ENCODE peak calls at places on chromosomes 13 and 19, in ten cellular contexts. One of them, this sample, is unnamed.

GRCh38 chr19:29277107-29277506 is 64.2 kb upstream of the UQCRFS1 start:
- DNase-seq in Peyer's patch: peak
- DNase-seq in CD8-positive, alpha-beta T cell: peak
- DNase-seq in tibial artery: no peak
- DNase-seq in A549: no peak
- DNase-seq in esophagus squamous epithelium: no peak
- DNase-seq in colonic mucosa: no peak
- DNase-seq in suprapubic skin: no peak
- DNase-seq in heart left ventricle: no peak
- DNase-seq in CD4-positive, alpha-beta T cell: peak
- DNase-seq in this sample: no peak

GRCh38 chr13:76012091-76012721 is 376.1 kb downstream of the LMO7 start:
- DNase-seq in A549: no peak
- DNase-seq in esophagus squamous epithelium: no peak
- DNase-seq in CD8-positive, alpha-beta T cell: no peak
- DNase-seq in Peyer's patch: no peak
- DNase-seq in suprapubic skin: no peak
- DNase-seq in heart left ventricle: no peak
- DNase-seq in colonic mucosa: no peak
- DNase-seq in CD4-positive, alpha-beta T cell: no peak
- DNase-seq in tibial artery: no peak
- DNase-seq in this sample: no peak

GRCh38 chr13:25478186-25478585 is 106.4 kb downstream of the ATP8A2 start:
- DNase-seq in suprapubic skin: no peak
- DNase-seq in esophagus squamous epithelium: no peak
- DNase-seq in CD8-positive, alpha-beta T cell: no peak
- DNase-seq in tibial artery: no peak
- DNase-seq in colonic mucosa: no peak
- DNase-seq in CD4-positive, alpha-beta T cell: no peak
- DNase-seq in A549: no peak
- DNase-seq in heart left ventricle: no peak
- DNase-seq in Peyer's patch: no peak
- DNase-seq in this sample: no peak

GRCh38 chr13:113840541-113841354 is 23.1 kb downstream of the GAS6 start:
- DNase-seq in CD8-positive, alpha-beta T cell: no peak
- DNase-seq in heart left ventricle: peak
- DNase-seq in A549: no peak
- DNase-seq in Peyer's patch: no peak
- DNase-seq in tibial artery: no peak
- DNase-seq in suprapubic skin: no peak
- DNase-seq in colonic mucosa: no peak
- DNase-seq in CD4-positive, alpha-beta T cell: no peak
- DNase-seq in esophagus squamous epithelium: no peak
- DNase-seq in this sample: no peak

GRCh38 chr19:13840751-13841338 is 36.1 kb upstream of the NANOS3 start:
- DNase-seq in Peyer's patch: no peak
- DNase-seq in colonic mucosa: no peak
- DNase-seq in tibial artery: no peak
- DNase-seq in CD8-positive, alpha-beta T cell: no peak
- DNase-seq in esophagus squamous epithelium: no peak
- DNase-seq in CD4-positive, alpha-beta T cell: no peak
- DNase-seq in heart left ventricle: no peak
- DNase-seq in A549: no peak
- DNase-seq in suprapubic skin: peak
- DNase-seq in this sample: no peak

GRCh38 chr13:76886292-76887061 is at the start of gene KCTD12:
- DNase-seq in heart left ventricle: peak
- DNase-seq in CD8-positive, alpha-beta T cell: peak
- DNase-seq in suprapubic skin: peak
- DNase-seq in tibial artery: peak
- DNase-seq in colonic mucosa: peak
- DNase-seq in A549: peak
- DNase-seq in esophagus squamous epithelium: peak
- DNase-seq in Peyer's patch: peak
- DNase-seq in CD4-positive, alpha-beta T cell: peak
- DNase-seq in this sample: peak

GRCh38 chr13:48000559-48001126 is 430 bp downstream of the SUCLA2 start:
- DNase-seq in Peyer's patch: peak
- DNase-seq in suprapubic skin: no peak
- DNase-seq in CD4-positive, alpha-beta T cell: no peak
- DNase-seq in colonic mucosa: peak
- DNase-seq in heart left ventricle: peak
- DNase-seq in esophagus squamous epithelium: no peak
- DNase-seq in A549: peak
- DNase-seq in tibial artery: peak
- DNase-seq in CD8-positive, alpha-beta T cell: no peak
- DNase-seq in this sample: peak

GRCh38 chr19:12841094-12841493 is 2.8 kb downstream of the MAST1 start:
- DNase-seq in CD8-positive, alpha-beta T cell: no peak
- DNase-seq in colonic mucosa: no peak
- DNase-seq in A549: no peak
- DNase-seq in CD4-positive, alpha-beta T cell: no peak
- DNase-seq in esophagus squamous epithelium: no peak
- DNase-seq in heart left ventricle: no peak
- DNase-seq in Peyer's patch: no peak
- DNase-seq in suprapubic skin: no peak
- DNase-seq in tibial artery: no peak
- DNase-seq in this sample: no peak

GRCh38 chr13:26991508-26992181 is 180.0 kb downstream of the USP12 start:
- DNase-seq in tibial artery: no peak
- DNase-seq in esophagus squamous epithelium: no peak
- DNase-seq in Peyer's patch: no peak
- DNase-seq in suprapubic skin: peak
- DNase-seq in A549: no peak
- DNase-seq in heart left ventricle: no peak
- DNase-seq in CD8-positive, alpha-beta T cell: no peak
- DNase-seq in colonic mucosa: no peak
- DNase-seq in CD4-positive, alpha-beta T cell: no peak
- DNase-seq in this sample: no peak

GRCh38 chr13:94415484-94415883 is 64.0 kb downstream of the DCT start:
- DNase-seq in esophagus squamous epithelium: no peak
- DNase-seq in CD8-positive, alpha-beta T cell: no peak
- DNase-seq in suprapubic skin: no peak
- DNase-seq in colonic mucosa: no peak
- DNase-seq in tibial artery: no peak
- DNase-seq in A549: no peak
- DNase-seq in CD4-positive, alpha-beta T cell: no peak
- DNase-seq in heart left ventricle: no peak
- DNase-seq in Peyer's patch: no peak
- DNase-seq in this sample: no peak

GRCh38 chr13:94417294-94417693 is 62.2 kb downstream of the DCT start:
- DNase-seq in CD8-positive, alpha-beta T cell: no peak
- DNase-seq in CD4-positive, alpha-beta T cell: no peak
- DNase-seq in colonic mucosa: no peak
- DNase-seq in esophagus squamous epithelium: no peak
- DNase-seq in A549: no peak
- DNase-seq in suprapubic skin: no peak
- DNase-seq in Peyer's patch: no peak
- DNase-seq in heart left ventricle: no peak
- DNase-seq in tibial artery: no peak
- DNase-seq in this sample: no peak

GRCh38 chr13:94414141-94414540 is 65.3 kb downstream of the DCT start:
- DNase-seq in Peyer's patch: no peak
- DNase-seq in colonic mucosa: no peak
- DNase-seq in CD4-positive, alpha-beta T cell: no peak
- DNase-seq in suprapubic skin: no peak
- DNase-seq in A549: no peak
- DNase-seq in tibial artery: no peak
- DNase-seq in CD8-positive, alpha-beta T cell: no peak
- DNase-seq in heart left ventricle: no peak
- DNase-seq in esophagus squamous epithelium: no peak
- DNase-seq in this sample: no peak

GRCh38 chr13:94419304-94419943 is 60.1 kb downstream of the DCT start:
- DNase-seq in Peyer's patch: no peak
- DNase-seq in CD4-positive, alpha-beta T cell: no peak
- DNase-seq in tibial artery: no peak
- DNase-seq in suprapubic skin: no peak
- DNase-seq in A549: no peak
- DNase-seq in heart left ventricle: no peak
- DNase-seq in colonic mucosa: no peak
- DNase-seq in CD8-positive, alpha-beta T cell: no peak
- DNase-seq in esophagus squamous epithelium: no peak
- DNase-seq in this sample: no peak

DNA sequence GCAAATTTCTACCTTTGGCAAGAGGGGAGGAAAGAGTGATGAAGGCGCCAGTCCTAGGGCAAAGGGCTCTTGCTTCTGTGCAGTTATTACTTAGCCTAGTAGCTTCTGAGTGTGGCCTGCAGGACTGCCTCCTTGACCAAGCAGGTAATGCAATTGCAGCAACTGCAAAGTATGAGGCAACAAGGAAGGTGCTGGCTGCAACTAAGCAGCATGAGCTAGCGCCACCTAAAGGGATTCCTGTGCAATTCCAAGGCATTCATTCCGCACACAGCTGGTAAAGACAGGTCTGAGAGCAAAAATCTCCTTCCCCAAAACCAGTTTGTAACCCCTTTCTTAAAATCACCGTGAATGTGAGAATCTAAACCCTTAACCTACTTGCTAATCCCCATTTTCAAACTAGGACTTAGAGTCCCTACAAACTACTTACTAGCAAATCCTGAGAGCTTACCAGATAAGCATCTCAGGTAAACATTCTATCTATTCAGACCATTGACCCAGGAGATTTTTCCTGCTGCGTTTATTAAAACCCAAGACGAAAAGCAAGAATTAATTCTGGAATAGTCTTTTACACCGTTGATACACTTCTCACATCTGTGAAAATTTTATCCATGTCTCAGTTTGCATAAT is 62.9 kb downstream of the DCT start:
- DNase-seq in heart left ventricle: no peak
- DNase-seq in suprapubic skin: no peak
- DNase-seq in tibial artery: no peak
- DNase-seq in esophagus squamous epithelium: no peak
- DNase-seq in CD8-positive, alpha-beta T cell: no peak
- DNase-seq in A549: no peak
- DNase-seq in colonic mucosa: no peak
- DNase-seq in Peyer's patch: no peak
- DNase-seq in CD4-positive, alpha-beta T cell: no peak
- DNase-seq in this sample: no peak
- H3K27ac ChIP-seq in heart left ventricle: no peak
- H3K27ac ChIP-seq in suprapubic skin: no peak
- H3K27ac ChIP-seq in tibial artery: no peak
- H3K27ac ChIP-seq in esophagus squamous epithelium: no peak
- H3K27ac ChIP-seq in CD8-positive, alpha-beta T cell: no peak
- H3K27ac ChIP-seq in A549: no peak
- H3K27ac ChIP-seq in colonic mucosa: no peak
- H3K27ac ChIP-seq in Peyer's patch: no peak
- H3K27ac ChIP-seq in CD4-positive, alpha-beta T cell: no peak
- H3K27ac ChIP-seq in this sample: no peak

GRCh38 chr13:89940383-89940782 is 1407.1 kb upstream of the MIR17HG start:
- DNase-seq in CD8-positive, alpha-beta T cell: no peak
- DNase-seq in tibial artery: no peak
- DNase-seq in CD4-positive, alpha-beta T cell: no peak
- DNase-seq in Peyer's patch: no peak
- DNase-seq in A549: no peak
- DNase-seq in esophagus squamous epithelium: no peak
- DNase-seq in suprapubic skin: no peak
- DNase-seq in colonic mucosa: no peak
- DNase-seq in heart left ventricle: no peak
- DNase-seq in this sample: no peak
- TF ChIP-seq CTCF in CD8-positive, alpha-beta T cell: no peak
- TF ChIP-seq CTCF in tibial artery: no peak
- TF ChIP-seq CTCF in CD4-positive, alpha-beta T cell: no peak
- TF ChIP-seq CTCF in Peyer's patch: no peak
- TF ChIP-seq CTCF in A549: no peak
- TF ChIP-seq CTCF in esophagus squamous epithelium: no peak
- TF ChIP-seq CTCF in suprapubic skin: no peak
- TF ChIP-seq CTCF in colonic mucosa: no peak
- TF ChIP-seq CTCF in heart left ventricle: no peak
- TF ChIP-seq CTCF in this sample: no peak

DNA sequence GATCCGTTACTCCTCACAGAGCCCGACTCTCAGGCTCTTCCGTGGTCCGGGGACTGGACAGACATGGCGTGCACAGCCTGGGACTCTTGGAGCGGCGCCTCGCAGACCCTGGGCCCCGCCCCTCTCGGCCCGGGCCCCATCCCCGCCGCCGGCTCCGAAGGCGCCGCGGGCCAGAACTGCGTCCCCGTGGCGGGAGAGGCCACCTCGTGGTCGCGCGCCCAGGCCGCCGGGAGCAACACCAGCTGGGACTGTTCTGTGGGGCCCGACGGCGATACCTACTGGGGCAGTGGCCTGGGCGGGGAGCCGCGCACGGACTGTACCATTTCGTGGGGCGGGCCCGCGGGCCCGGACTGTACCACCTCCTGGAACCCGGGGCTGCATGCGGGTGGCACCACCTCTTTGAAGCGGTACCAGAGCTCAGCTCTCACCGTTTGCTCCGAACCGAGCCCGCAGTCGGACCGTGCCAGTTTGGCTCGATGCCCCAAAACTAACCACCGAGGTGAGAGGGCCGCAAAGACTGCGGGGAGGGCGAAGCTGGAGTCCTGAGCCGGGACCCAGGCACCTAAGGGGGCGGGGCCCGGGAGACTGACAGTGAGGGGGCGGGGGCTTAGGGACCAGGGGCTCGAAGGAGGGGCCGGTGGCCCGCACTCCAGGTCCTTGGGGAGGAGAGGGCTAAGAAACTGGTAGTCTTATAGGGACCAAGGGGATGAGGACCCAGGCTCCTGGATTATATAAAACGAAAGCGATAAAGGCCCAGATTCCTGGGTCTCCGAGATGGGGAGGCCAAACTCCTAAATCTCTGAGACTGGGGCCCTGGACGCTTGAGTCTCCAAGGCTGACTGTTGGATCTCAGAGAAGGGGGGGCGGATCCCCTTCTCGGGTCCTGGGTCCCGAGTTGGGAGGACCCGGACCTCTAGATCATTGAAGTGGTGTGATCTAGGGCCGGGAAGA is 2.0 kb downstream of the ETV2 start:
- DNase-seq in CD4-positive, alpha-beta T cell: peak
- DNase-seq in colonic mucosa: peak
- DNase-seq in heart left ventricle: peak
- DNase-seq in suprapubic skin: no peak
- DNase-seq in esophagus squamous epithelium: peak
- DNase-seq in A549: peak
- DNase-seq in tibial artery: peak
- DNase-seq in Peyer's patch: peak
- DNase-seq in CD8-positive, alpha-beta T cell: peak
- DNase-seq in this sample: peak
- H3K27ac ChIP-seq in CD4-positive, alpha-beta T cell: peak
- H3K27ac ChIP-seq in colonic mucosa: peak
- H3K27ac ChIP-seq in heart left ventricle: peak
- H3K27ac ChIP-seq in suprapubic skin: peak
- H3K27ac ChIP-seq in esophagus squamous epithelium: peak
- H3K27ac ChIP-seq in A549: peak
- H3K27ac ChIP-seq in tibial artery: peak
- H3K27ac ChIP-seq in Peyer's patch: peak
- H3K27ac ChIP-seq in CD8-positive, alpha-beta T cell: peak
- H3K27ac ChIP-seq in this sample: peak

DNA sequence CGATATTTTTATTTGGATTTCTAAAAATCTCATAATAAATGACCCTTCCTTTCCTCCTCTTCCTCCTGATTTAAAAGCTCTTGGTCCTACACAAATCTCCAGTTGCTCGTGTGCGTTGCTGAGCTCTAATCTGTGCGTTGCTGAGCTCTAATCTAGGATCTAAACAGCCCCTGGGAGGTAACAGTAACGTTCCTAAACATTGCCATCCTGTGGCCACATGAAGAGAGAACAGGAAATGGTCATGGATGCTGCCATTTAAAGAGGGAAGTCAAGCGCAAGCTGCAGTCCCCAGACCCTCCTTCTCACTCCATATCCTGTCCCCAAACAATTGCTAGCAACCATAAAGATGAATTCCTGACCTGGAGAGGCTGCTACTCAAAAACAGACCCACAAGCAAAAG is 170.8 kb downstream of the NUFIP1 start:
- DNase-seq in esophagus squamous epithelium: no peak
- DNase-seq in CD4-positive, alpha-beta T cell: no peak
- DNase-seq in Peyer's patch: no peak
- DNase-seq in CD8-positive, alpha-beta T cell: no peak
- DNase-seq in tibial artery: no peak
- DNase-seq in heart left ventricle: no peak
- DNase-seq in colonic mucosa: no peak
- DNase-seq in suprapubic skin: no peak
- DNase-seq in A549: no peak
- DNase-seq in this sample: peak
- TF ChIP-seq CTCF in esophagus squamous epithelium: no peak
- TF ChIP-seq CTCF in CD4-positive, alpha-beta T cell: no peak
- TF ChIP-seq CTCF in Peyer's patch: no peak
- TF ChIP-seq CTCF in CD8-positive, alpha-beta T cell: no peak
- TF ChIP-seq CTCF in tibial artery: no peak
- TF ChIP-seq CTCF in heart left ventricle: no peak
- TF ChIP-seq CTCF in colonic mucosa: no peak
- TF ChIP-seq CTCF in suprapubic skin: no peak
- TF ChIP-seq CTCF in A549: no peak
- TF ChIP-seq CTCF in this sample: no peak